ENCODE peak calls at places on chromosome 17, in four cellular contexts. D is MM.1S, L is dorsolateral prefrontal cortex, G is bronchial epithelial cell. K is an unnamed sample.

GRCh38 chr17:31469959-31470358 is 78.5 kb downstream of the RAB11FIP4 start:
- DNase-seq in L (no peak), G (no peak), D (no peak), K (no peak)

GRCh38 chr17:3976675-3977171 is 12.5 kb upstream of the ATP2A3 start:
- DNase-seq in L (no peak), G (no peak), D (no peak), K (no peak)

GRCh38 chr17:19447085-19447583 is 36.1 kb downstream of the RNF112 start:
- DNase-seq in D (peak; percentile 68), L (peak; percentile 65), G (peak; percentile 60), K (peak; percentile 83)

GRCh38 chr17:65551641-65552040 is 9.8 kb downstream of the AXIN2 start:
- DNase-seq in D (no peak), G (no peak), L (no peak), K (no peak)

GRCh38 chr17:74085434-74085833 is 118.0 kb upstream of the RPL38 start:
- DNase-seq in G (no peak), L (no peak), D (peak; percentile 10), K (no peak)

GRCh38 chr17:78460176-78460675 is 81.8 kb downstream of the PGS1 start:
- DNase-seq in L (no peak), D (no peak), G (no peak), K (no peak)

GRCh38 chr17:3575506-3575905 is 17.9 kb upstream of the TRPV3 start:
- DNase-seq in D (no peak), L (no peak), G (peak; percentile 96), K (no peak)

GRCh38 chr17:1110844-1111598 is 68.8 kb downstream of the ABR start:
- DNase-seq in D (no peak), L (no peak), G (peak; percentile 83), K (no peak)

GRCh38 chr17:78498848-78499247 is 78.3 kb downstream of the DNAH17 start:
- DNase-seq in D (no peak), L (no peak), G (no peak), K (no peak)

GRCh38 chr17:61097786-61098185 is 301.9 kb upstream of the TBX2 start:
- DNase-seq in D (no peak), L (no peak), G (no peak), K (no peak)

GRCh38 chr17:40541060-40541872 is 24.0 kb downstream of the CCR7 start:
- DNase-seq in D (no peak), L (no peak), G (no peak), K (no peak)

GRCh38 chr17:57375770-57376181 is 119.5 kb downstream of the MSI2 start:
- DNase-seq in L (no peak), G (peak; percentile 96), D (no peak), K (no peak)

GRCh38 chr17:79005063-79005861 is 4.3 kb downstream of the CANT1 start:
- DNase-seq in D (no peak), G (peak; percentile 63), L (no peak), K (peak; percentile 59)

GRCh38 chr17:4534515-4534914 is 20.7 kb downstream of the MYBBP1A start:
- DNase-seq in L (no peak), G (no peak), D (no peak), K (no peak)

GRCh38 chr17:39623356-39623950 is 3.3 kb upstream of the PPP1R1B start:
- DNase-seq in G (peak; percentile 44), L (peak; percentile 83), D (peak; percentile 80), K (peak; percentile 91)

GRCh38 chr17:28125530-28126382 is 83.3 kb downstream of the NLK start:
- DNase-seq in L (no peak), G (no peak), D (no peak), K (no peak)

GRCh38 chr17:45222273-45222993 is 748 bp downstream of the FMNL1 start:
- DNase-seq in D (peak; percentile 53), G (no peak), L (no peak), K (no peak)

GRCh38 chr17:45077643-45078042 is 16.5 kb downstream of the NMT1 start:
- DNase-seq in L (no peak), D (no peak), G (no peak), K (no peak)

GRCh38 chr17:41835800-41836549 is at the start of gene NT5C3B:
- DNase-seq in G (no peak), D (peak; percentile 52), L (no peak), K (no peak)

GRCh38 chr17:292016-292415 is 60.6 kb downstream of the RPH3AL start:
- DNase-seq in L (peak; percentile 31), D (no peak), G (no peak), K (peak; percentile 71)

GRCh38 chr17:16434662-16435061 is 19.3 kb downstream of the TRPV2 start:
- DNase-seq in G (no peak), D (no peak), L (no peak), K (no peak)

GRCh38 chr17:62187681-62188080 is 122.6 kb upstream of the MED13 start:
- DNase-seq in L (no peak), D (no peak), G (no peak), K (no peak)

GRCh38 chr17:1197781-1198490 is 18.2 kb upstream of the ABR start:
- DNase-seq in L (no peak), D (no peak), G (no peak), K (peak; percentile 90)

GRCh38 chr17:57909548-57909947 is 45.7 kb downstream of the CUEDC1 start:
- DNase-seq in L (no peak), D (no peak), G (no peak), K (no peak)

GRCh38 chr17:1004769-1005295 is 7.9 kb downstream of the TIMM22 start:
- DNase-seq in D (no peak), G (no peak), L (no peak), K (no peak)

GRCh38 chr17:75082683-75083082 is 5.1 kb upstream of the SLC16A5 start:
- DNase-seq in G (no peak), D (no peak), L (no peak), K (no peak)

GRCh38 chr17:60305141-60305540 is 86.8 kb downstream of the USP32 start:
- DNase-seq in D (peak; percentile 14), G (no peak), L (no peak), K (no peak)

GRCh38 chr17:6070280-6070894 is at the start of gene WSCD1:
- DNase-seq in L (no peak), G (no peak), D (peak; percentile 63), K (no peak)

GRCh38 chr17:59355030-59355694 is 23.7 kb downstream of the YPEL2 start:
- DNase-seq in D (no peak), L (no peak), G (no peak), K (no peak)

GRCh38 chr17:37490638-37491614 is 1.2 kb downstream of the DUSP14 start:
- DNase-seq in L (no peak), G (peak; percentile 83), D (peak; percentile 17), K (no peak)

GRCh38 chr17:32319548-32319905 is 22.4 kb downstream of the C17orf75 start:
- DNase-seq in L (peak; percentile 67), D (peak; percentile 66), G (peak; percentile 32), K (peak; percentile 82)

GRCh38 chr17:32626371-32626770 is 139.6 kb downstream of the CDK5R1 start:
- DNase-seq in L (no peak), G (no peak), D (no peak), K (no peak)

GRCh38 chr17:43832976-43833829 is at the start of gene MPP3:
- DNase-seq in L (no peak), D (peak; percentile 38), G (peak; percentile 45), K (no peak)

GRCh38 chr17:76556759-76557367 is 17.0 kb downstream of the PRCD start:
- DNase-seq in D (peak; percentile 43), L (no peak), G (no peak), K (no peak)

GRCh38 chr17:66682293-66682692 is 152.6 kb upstream of the CACNG5 start:
- DNase-seq in G (no peak), L (no peak), D (no peak), K (no peak)

GRCh38 chr17:76458580-76459490 is 5.9 kb upstream of the UBE2O start:
- DNase-seq in D (peak; percentile 54), L (no peak), G (peak; percentile 52), K (no peak)

DNA sequence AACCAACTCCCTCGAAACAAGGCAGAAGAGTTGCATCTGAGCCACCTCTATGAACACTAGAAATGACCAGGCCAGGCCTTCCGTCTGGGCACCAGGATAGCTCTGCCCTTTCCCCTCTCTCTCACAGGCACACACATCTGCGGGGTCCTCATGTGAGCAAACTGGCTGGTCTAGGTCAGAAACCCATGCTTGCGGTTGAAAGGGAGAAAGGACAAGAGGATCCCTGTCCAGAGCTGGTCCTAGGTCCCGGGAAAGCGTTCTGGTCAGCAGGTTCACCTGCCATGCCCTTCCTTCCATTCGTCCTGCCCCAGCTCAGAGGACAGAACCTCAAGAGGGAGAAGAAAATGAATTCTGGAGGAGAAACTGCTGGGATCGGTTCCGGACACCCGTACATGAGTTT is 2.7 kb downstream of the MNT start:
- DNase-seq in G (no peak), D (no peak), L (no peak), K (no peak)
- TF ChIP-seq CTCF in G (no peak), D (no peak), L (no peak), K (no peak)

DNA sequence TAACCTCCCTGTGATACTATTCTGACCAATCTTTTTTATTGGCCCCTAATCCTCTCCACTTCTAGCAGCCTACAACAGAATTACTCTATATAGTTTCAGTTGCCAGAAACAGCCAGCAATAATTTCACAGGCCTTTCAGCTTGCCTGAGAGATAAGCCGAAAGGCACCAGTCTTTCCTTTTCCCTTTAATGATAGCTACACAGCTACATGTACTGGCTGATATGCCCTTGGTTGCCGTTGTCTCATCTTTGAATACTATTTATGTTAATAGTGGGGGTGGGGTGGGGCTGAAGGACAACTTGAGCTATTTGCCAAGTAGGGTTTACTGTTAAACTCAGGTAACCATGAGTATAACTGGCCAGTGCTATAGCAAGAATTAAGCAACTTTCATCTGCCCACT is 35.8 kb upstream of the RASL10B start:
- DNase-seq in L (no peak), G (no peak), D (no peak), K (no peak)
- H3K27me3 ChIP-seq in L (no peaks in the 10 kb centered on the region), G (no peaks in the 10 kb centered on the region), D (no peaks in the 10 kb centered on the region), K (no peaks in the 10 kb centered on the region)

GRCh38 chr17:50501054-50501453 is 7.2 kb upstream of the MYCBPAP start:
- DNase-seq in D (peak; percentile 26), L (no peak), G (no peak), K (no peak)
- TF ChIP-seq CTCF in D (peak; percentile 12), L (no peak), G (peak; percentile 27), K (no peak)

GRCh38 chr17:72434991-72435618 is 314.3 kb downstream of the SOX9 start:
- DNase-seq in G (no peak), D (no peak), L (no peak), K (no peak)

GRCh38 chr17:72432143-72432604 is 311.4 kb downstream of the SOX9 start:
- DNase-seq in G (no peak), D (no peak), L (no peak), K (no peak)

GRCh38 chr17:72434581-72434980 is 313.8 kb downstream of the SOX9 start:
- DNase-seq in L (no peak), G (no peak), D (no peak), K (no peak)

GRCh38 chr17:72432881-72433280 is 312.1 kb downstream of the SOX9 start:
- DNase-seq in G (no peak), L (no peak), D (no peak), K (no peak)

GRCh38 chr17:72433797-72434196 is 313.0 kb downstream of the SOX9 start:
- DNase-seq in D (no peak), L (no peak), G (no peak), K (no peak)
- H3K27me3 ChIP-seq in D (no peaks in the 10 kb centered on the region), L (no peaks in the 10 kb centered on the region), G (no peaks in the 10 kb centered on the region), K (no peaks in the 10 kb centered on the region)

K was measured in suprapubic skin.